ENCODE peak calls at places on chromosomes 2 and 18, in six cellular contexts. I is A549, V is Peyer's patch, T is spleen, O is OCI-LY7, C is left ventricle myocardium inferior. Z is an unnamed sample. For H3K9me3, the result is how much of the 10 kb centered on the place peaks cover.

GRCh38 chr2:182890773-182891381 is 24.4 kb upstream of the FRZB start:
- DNase-seq in I (no peak), V (no peak), T (no peak), O (no peak), C (no peak), Z (no peak)

GRCh38 chr2:70553334-70553583 is 367 bp downstream of the TGFA start:
- DNase-seq in I (no peak), V (no peak), T (no peak), O (no peak), C (no peak), Z (peak)

GRCh38 chr2:25979006-25979405 is 3.3 kb downstream of the KIF3C start:
- DNase-seq in I (no peak), V (no peak), T (peak), O (no peak), C (no peak), Z (no peak)

GRCh38 chr2:144372484-144373195 is 147.3 kb downstream of the ZEB2 start:
- DNase-seq in I (no peak), V (no peak), T (no peak), O (no peak), C (peak), Z (no peak)

GRCh38 chr2:67013821-67014220 is 383.3 kb upstream of the ETAA1 start:
- DNase-seq in I (no peak), V (no peak), T (no peak), O (no peak), C (no peak), Z (no peak)

GRCh38 chr2:8549273-8549922 is 132.5 kb upstream of the ID2 start:
- DNase-seq in I (no peak), V (no peak), T (no peak), O (no peak), C (peak), Z (no peak)

GRCh38 chr2:66596229-66596628 is 161.3 kb downstream of the MEIS1 start:
- DNase-seq in I (no peak), V (no peak), T (no peak), O (no peak), C (no peak), Z (no peak)

GRCh38 chr18:21261352-21261751 is 19.3 kb downstream of the GREB1L start:
- DNase-seq in I (no peak), V (no peak), T (no peak), O (no peak), C (no peak), Z (no peak)

GRCh38 chr2:69933839-69934613 is 19.1 kb downstream of the MXD1 start:
- DNase-seq in I (peak), V (no peak), T (no peak), O (no peak), C (no peak), Z (no peak)

GRCh38 chr2:11753886-11754704 is 7.7 kb downstream of the LPIN1 start:
- DNase-seq in I (peak), V (peak), T (peak), O (peak), C (no peak), Z (peak)

GRCh38 chr2:1628893-1629292 is 115.4 kb downstream of the PXDN start:
- DNase-seq in I (no peak), V (no peak), T (no peak), O (no peak), C (no peak), Z (no peak)

GRCh38 chr2:165891345-165891744 is 62.2 kb downstream of the TTC21B start:
- DNase-seq in I (no peak), V (no peak), T (no peak), O (no peak), C (no peak), Z (no peak)

GRCh38 chr2:71861186-71862160 is 286.2 kb downstream of the CYP26B1 start:
- DNase-seq in I (no peak), V (no peak), T (no peak), O (no peak), C (no peak), Z (no peak)

GRCh38 chr18:40371673-40372072 is 1583.4 kb upstream of the PIK3C3 start:
- DNase-seq in I (no peak), V (no peak), T (no peak), O (no peak), C (no peak), Z (no peak)

GRCh38 chr2:26363323-26363722 is 16.7 kb upstream of the ADGRF3 start:
- DNase-seq in I (no peak), V (no peak), T (no peak), O (no peak), C (no peak), Z (no peak)

GRCh38 chr2:100142393-100142792 is at the start of gene AFF3:
- DNase-seq in I (no peak), V (peak), T (peak), O (peak), C (no peak), Z (peak)

GRCh38 chr2:217795706-217796465 is 206.9 kb downstream of the TNS1 start:
- DNase-seq in I (no peak), V (no peak), T (no peak), O (no peak), C (no peak), Z (no peak)

GRCh38 chr2:207768891-207769596 is 662 bp downstream of the FZD5 start:
- DNase-seq in I (peak), V (no peak), T (peak), O (no peak), C (no peak), Z (no peak)

GRCh38 chr2:109129356-109129920 is 433 bp downstream of the SH3RF3 start:
- DNase-seq in I (peak), V (no peak), T (peak), O (no peak), C (peak), Z (no peak)

GRCh38 chr18:22170421-22171262 is 1.3 kb downstream of the GATA6 start:
- DNase-seq in I (peak), V (no peak), T (peak), O (no peak), C (peak), Z (no peak)

GRCh38 chr2:162277344-162277743 is 34.1 kb upstream of the FAP start:
- DNase-seq in I (no peak), V (no peak), T (no peak), O (no peak), C (no peak), Z (no peak)

GRCh38 chr2:158144914-158145625 is 43.4 kb downstream of the UPP2 start:
- DNase-seq in I (no peak), V (no peak), T (no peak), O (no peak), C (no peak), Z (no peak)

GRCh38 chr2:82320296-82320695 is 2015.7 kb upstream of the LRRTM1 start:
- DNase-seq in I (no peak), V (no peak), T (no peak), O (no peak), C (no peak), Z (no peak)

GRCh38 chr18:55731594-55732042 is 143.6 kb upstream of the TCF4 start:
- DNase-seq in I (no peak), V (no peak), T (no peak), O (no peak), C (no peak), Z (no peak)

GRCh38 chr2:234974501-234975385 is 22.9 kb downstream of the SH3BP4 start:
- DNase-seq in I (no peak), V (no peak), T (no peak), O (no peak), C (no peak), Z (no peak)

GRCh38 chr2:170255971-170256370 is 78.0 kb downstream of the MYO3B start:
- DNase-seq in I (no peak), V (no peak), T (no peak), O (no peak), C (no peak), Z (no peak)

GRCh38 chr2:99819766-99820165 is 322.6 kb downstream of the AFF3 start:
- DNase-seq in I (no peak), V (no peak), T (no peak), O (no peak), C (no peak), Z (no peak)

GRCh38 chr2:218432676-218433365 is 13.9 kb downstream of the VIL1 start:
- DNase-seq in I (no peak), V (no peak), T (peak), O (no peak), C (no peak), Z (no peak)

GRCh38 chr2:3025261-3025660 is 352.4 kb downstream of the EIPR1 start:
- DNase-seq in I (no peak), V (no peak), T (no peak), O (no peak), C (no peak), Z (no peak)
- H3K4me3 ChIP-seq in I (no peak), V (no peak), T (no peak), O (no peak), C (no peak), Z (no peak)

GRCh38 chr2:4483050-4483449 is 779.7 kb downstream of the DCDC2C start:
- DNase-seq in I (no peak), V (no peak), T (no peak), O (no peak), C (no peak), Z (no peak)
- H3K9me3 ChIP-seq in I (under half), V (under half), T (under half), O (under half), C (under half), Z (under half)

GRCh38 chr2:9805435-9806297 is 37.6 kb upstream of the TAF1B start:
- DNase-seq in I (no peak), V (no peak), T (peak), O (no peak), C (no peak), Z (no peak)

GRCh38 chr2:9802576-9802993 is 40.7 kb upstream of the TAF1B start:
- DNase-seq in I (no peak), V (no peak), T (peak), O (no peak), C (no peak), Z (no peak)

GRCh38 chr2:9800975-9801723 is 42.1 kb upstream of the TAF1B start:
- DNase-seq in I (no peak), V (no peak), T (peak), O (no peak), C (peak), Z (peak)

GRCh38 chr2:9800639-9800974 is 42.7 kb upstream of the TAF1B start:
- DNase-seq in I (no peak), V (no peak), T (no peak), O (no peak), C (no peak), Z (no peak)

DNA sequence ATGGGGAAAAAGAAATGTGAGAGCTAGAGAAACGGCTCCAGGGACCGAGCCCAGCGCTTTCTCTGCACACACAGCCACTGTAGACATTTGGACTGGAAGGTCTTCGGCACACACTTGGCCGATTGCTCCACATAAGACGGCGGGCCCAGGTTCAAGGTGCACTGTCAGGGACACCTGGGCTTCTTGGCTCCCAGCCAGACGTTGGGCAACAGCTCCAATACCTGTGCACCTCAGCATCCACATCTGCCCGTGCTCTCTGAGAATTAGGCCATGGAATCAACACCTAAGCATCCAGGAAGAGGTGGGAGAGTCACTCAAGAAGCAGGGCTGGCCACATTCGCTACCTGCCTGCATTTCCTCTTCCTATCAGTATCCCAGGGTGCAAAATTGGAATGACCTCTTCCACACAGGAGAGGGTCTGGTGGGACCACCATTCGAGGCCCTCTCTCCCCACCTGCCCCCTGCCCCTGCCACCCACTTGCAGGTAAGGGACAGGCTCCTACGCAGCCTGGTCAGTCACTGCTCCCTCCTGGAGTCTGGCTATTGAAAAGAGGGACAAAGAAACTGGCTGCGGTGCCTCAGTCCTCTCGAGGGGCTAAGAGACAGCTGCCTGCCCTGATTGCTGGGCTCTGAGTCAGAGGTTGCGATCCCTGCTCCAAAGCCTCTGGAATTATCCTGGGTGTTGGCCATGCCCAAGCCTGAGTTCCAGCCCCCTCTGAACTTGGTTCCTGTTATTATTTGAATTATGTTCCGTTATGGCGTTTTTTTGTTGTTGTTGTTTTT is 40.1 kb upstream of the TAF1B start:
- DNase-seq in I (no peak), V (no peak), T (peak), O (no peak), C (no peak), Z (no peak)
- H3K27ac ChIP-seq in I (peak), V (peak), T (no peak), O (no peak), C (no peak), Z (no peak)

GRCh38 chr2:65366595-65367125 is 65.7 kb downstream of the SPRED2 start:
- DNase-seq in I (peak), V (no peak), T (no peak), O (peak), C (no peak), Z (no peak)
- H3K4me3 ChIP-seq in I (peak), V (no peak), T (no peak), O (peak), C (peak), Z (no peak)

DNA sequence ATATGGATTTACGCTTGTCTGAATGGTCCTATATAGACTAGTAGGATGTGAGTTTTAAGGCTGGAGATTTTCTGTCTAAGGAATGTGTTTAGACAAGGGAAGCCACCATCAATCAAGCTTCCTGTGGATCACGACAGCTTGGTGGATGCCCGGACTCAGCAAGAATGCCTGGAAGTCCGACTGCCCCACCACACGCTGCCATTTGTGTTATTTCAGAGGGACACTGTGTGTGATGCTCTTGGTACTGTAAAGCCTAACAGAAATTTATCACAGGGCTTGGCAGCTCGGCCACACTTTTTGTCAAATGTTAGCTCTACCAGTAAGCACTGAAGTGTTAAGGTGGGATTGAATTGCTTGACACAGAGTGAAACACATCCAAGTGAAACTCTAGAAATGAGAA is 127.1 kb upstream of the CDH7 start:
- DNase-seq in I (no peak), V (no peak), T (no peak), O (no peak), C (no peak), Z (no peak)
- H3K9me3 ChIP-seq in I (under half), V (under half), T (under half), O (under half), C (under half), Z (under half)

GRCh38 chr2:239498576-239498975 is 97.8 kb upstream of the HDAC4 start:
- DNase-seq in I (no peak), V (no peak), T (no peak), O (no peak), C (no peak), Z (no peak)

GRCh38 chr2:239496700-239497099 is 95.9 kb upstream of the HDAC4 start:
- DNase-seq in I (no peak), V (no peak), T (no peak), O (peak), C (no peak), Z (no peak)

GRCh38 chr2:239499989-239500914 is 99.4 kb upstream of the HDAC4 start:
- DNase-seq in I (no peak), V (no peak), T (no peak), O (no peak), C (no peak), Z (no peak)

GRCh38 chr2:239500915-239501630 is 100.3 kb upstream of the HDAC4 start:
- DNase-seq in I (no peak), V (no peak), T (peak), O (no peak), C (no peak), Z (no peak)

GRCh38 chr2:239498981-239499633 is 98.3 kb upstream of the HDAC4 start:
- DNase-seq in I (no peak), V (no peak), T (no peak), O (no peak), C (peak), Z (no peak)
- H3K27ac ChIP-seq in I (no peak), V (no peak), T (no peak), O (no peak), C (peak), Z (no peak)

DNA sequence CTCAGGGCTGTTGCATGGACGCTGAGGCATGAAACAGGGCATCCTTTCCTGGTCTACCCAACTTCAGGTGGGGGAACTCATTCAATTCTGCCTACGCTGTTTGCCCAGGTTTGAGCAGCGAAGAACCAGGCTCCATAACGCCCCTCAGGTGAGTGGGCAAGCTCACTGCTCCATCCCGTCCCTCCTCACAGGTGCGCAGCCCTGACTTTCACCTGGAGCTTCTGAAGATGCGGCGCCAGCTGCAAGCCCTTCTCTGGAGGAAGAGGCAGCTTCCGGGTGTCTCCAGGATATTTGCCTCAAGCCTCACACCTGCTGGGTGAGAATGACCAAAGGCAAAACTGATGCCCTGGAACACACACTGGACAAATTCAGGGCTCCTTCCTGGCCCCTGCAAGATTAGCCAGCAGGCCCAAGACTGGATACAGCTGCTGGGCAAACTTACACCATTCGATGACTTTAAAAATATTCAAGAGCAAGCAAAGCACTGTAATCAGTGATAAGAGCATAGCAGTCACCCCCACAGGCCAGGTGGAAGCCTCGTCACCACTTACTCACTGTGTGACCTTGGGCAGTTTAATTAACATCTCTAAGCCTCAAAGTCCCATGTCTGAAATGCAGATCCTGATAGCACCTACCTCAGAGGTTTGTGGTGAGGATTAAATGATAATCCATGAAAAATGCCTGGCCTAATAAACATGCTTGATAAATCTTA is 97.7 kb downstream of the GYPC start:
- DNase-seq in I (no peak), V (no peak), T (no peak), O (no peak), C (no peak), Z (no peak)
- H3K4me3 ChIP-seq in I (no peak), V (no peak), T (no peak), O (no peak), C (no peak), Z (no peak)

DNA sequence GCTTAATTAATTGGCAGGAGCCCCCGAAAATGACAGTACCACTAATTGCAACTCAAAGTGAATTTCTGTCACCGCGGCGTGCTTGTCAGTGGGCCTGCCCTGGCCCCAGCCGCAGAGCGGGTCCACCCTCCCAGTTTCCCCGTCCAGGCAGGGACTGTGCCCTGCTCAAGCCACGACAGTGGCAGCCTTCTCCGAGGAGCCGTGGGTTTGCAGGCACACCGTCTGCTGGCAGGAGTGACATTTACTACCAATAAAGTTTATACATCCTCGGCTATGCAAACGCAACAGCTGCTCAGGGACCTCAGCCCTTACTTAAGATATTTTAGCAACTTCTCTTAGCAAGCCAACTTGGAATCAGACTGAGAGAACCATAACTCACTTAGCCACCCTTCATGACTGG is 112.7 kb downstream of the GBX2 start:
- DNase-seq in I (no peak), V (no peak), T (no peak), O (no peak), C (no peak), Z (no peak)
- H3K9me3 ChIP-seq in I (under half), V (under half), T (under half), O (under half), C (under half), Z (under half)